ENCODE peak calls at places on chromosomes 16 and 17, in nine cellular contexts. One of them, this sample, is unnamed. For H3K27me3 and H3K36me3, the result is how much of the 10 kb centered on the place peaks cover.

GRCh38 chr17:27457405-27457730 is 1.1 kb downstream of the KSR1 start:
- DNase-seq in IMR-90: no peak
- DNase-seq in body of pancreas: no peak
- DNase-seq in small intestine: no peak
- DNase-seq in ascending aorta: no peak
- DNase-seq in bronchial epithelial cell: no peak
- DNase-seq in esophagus muscularis mucosa: no peak
- DNase-seq in HAP-1: no peak
- DNase-seq in keratinocyte: no peak
- DNase-seq in this sample: no peak

GRCh38 chr17:45051060-45051719 is at the start of gene DCAKD:
- DNase-seq in small intestine: peak
- DNase-seq in bronchial epithelial cell: peak
- DNase-seq in IMR-90: peak
- DNase-seq in HAP-1: peak
- DNase-seq in esophagus muscularis mucosa: peak
- DNase-seq in ascending aorta: peak
- DNase-seq in body of pancreas: peak
- DNase-seq in keratinocyte: peak
- DNase-seq in this sample: peak

GRCh38 chr17:60971515-60972369 is 294.1 kb downstream of the BCAS3 start:
- DNase-seq in small intestine: peak
- DNase-seq in esophagus muscularis mucosa: no peak
- DNase-seq in body of pancreas: peak
- DNase-seq in IMR-90: peak
- DNase-seq in bronchial epithelial cell: peak
- DNase-seq in keratinocyte: no peak
- DNase-seq in ascending aorta: no peak
- DNase-seq in HAP-1: peak
- DNase-seq in this sample: peak

GRCh38 chr16:70576431-70577255 is 53.0 kb downstream of the SF3B3 start:
- DNase-seq in HAP-1: no peak
- DNase-seq in keratinocyte: no peak
- DNase-seq in esophagus muscularis mucosa: no peak
- DNase-seq in body of pancreas: no peak
- DNase-seq in IMR-90: peak
- DNase-seq in small intestine: peak
- DNase-seq in ascending aorta: no peak
- DNase-seq in bronchial epithelial cell: peak
- DNase-seq in this sample: peak

GRCh38 chr17:76492989-76493501 is 8.2 kb downstream of the RHBDF2 start:
- DNase-seq in esophagus muscularis mucosa: no peak
- DNase-seq in HAP-1: no peak
- DNase-seq in bronchial epithelial cell: peak
- DNase-seq in small intestine: peak
- DNase-seq in ascending aorta: peak
- DNase-seq in IMR-90: peak
- DNase-seq in body of pancreas: no peak
- DNase-seq in keratinocyte: no peak
- DNase-seq in this sample: peak

GRCh38 chr16:23670137-23670776 is 8.4 kb upstream of the PLK1 start:
- DNase-seq in esophagus muscularis mucosa: no peak
- DNase-seq in keratinocyte: peak
- DNase-seq in HAP-1: no peak
- DNase-seq in small intestine: no peak
- DNase-seq in ascending aorta: no peak
- DNase-seq in bronchial epithelial cell: peak
- DNase-seq in IMR-90: peak
- DNase-seq in body of pancreas: no peak
- DNase-seq in this sample: peak

GRCh38 chr17:40791808-40792436 is 7.8 kb downstream of the KRT28 start:
- DNase-seq in HAP-1: peak
- DNase-seq in IMR-90: peak
- DNase-seq in body of pancreas: no peak
- DNase-seq in ascending aorta: no peak
- DNase-seq in small intestine: peak
- DNase-seq in bronchial epithelial cell: peak
- DNase-seq in keratinocyte: no peak
- DNase-seq in esophagus muscularis mucosa: no peak
- DNase-seq in this sample: no peak

GRCh38 chr16:29806096-29806579 is at the start of gene MAZ:
- DNase-seq in esophagus muscularis mucosa: peak
- DNase-seq in small intestine: no peak
- DNase-seq in keratinocyte: no peak
- DNase-seq in IMR-90: peak
- DNase-seq in ascending aorta: no peak
- DNase-seq in body of pancreas: peak
- DNase-seq in bronchial epithelial cell: peak
- DNase-seq in HAP-1: no peak
- DNase-seq in this sample: peak

GRCh38 chr16:65414284-65414984 is 292.6 kb upstream of the CDH11 start:
- DNase-seq in esophagus muscularis mucosa: no peak
- DNase-seq in HAP-1: no peak
- DNase-seq in bronchial epithelial cell: peak
- DNase-seq in IMR-90: peak
- DNase-seq in ascending aorta: no peak
- DNase-seq in small intestine: no peak
- DNase-seq in body of pancreas: no peak
- DNase-seq in keratinocyte: peak
- DNase-seq in this sample: no peak

GRCh38 chr17:40932608-40933007 is 4.8 kb downstream of the KRT23 start:
- DNase-seq in small intestine: no peak
- DNase-seq in ascending aorta: no peak
- DNase-seq in esophagus muscularis mucosa: no peak
- DNase-seq in keratinocyte: no peak
- DNase-seq in body of pancreas: no peak
- DNase-seq in bronchial epithelial cell: no peak
- DNase-seq in IMR-90: no peak
- DNase-seq in HAP-1: peak
- DNase-seq in this sample: no peak

GRCh38 chr17:19763416-19763815 is 15.3 kb upstream of the ALDH3A1 start:
- DNase-seq in bronchial epithelial cell: no peak
- DNase-seq in esophagus muscularis mucosa: no peak
- DNase-seq in IMR-90: no peak
- DNase-seq in keratinocyte: no peak
- DNase-seq in body of pancreas: no peak
- DNase-seq in HAP-1: no peak
- DNase-seq in small intestine: no peak
- DNase-seq in ascending aorta: no peak
- DNase-seq in this sample: no peak

GRCh38 chr17:67520916-67521772 is 144.1 kb downstream of the PITPNC1 start:
- DNase-seq in ascending aorta: no peak
- DNase-seq in esophagus muscularis mucosa: no peak
- DNase-seq in body of pancreas: no peak
- DNase-seq in bronchial epithelial cell: no peak
- DNase-seq in keratinocyte: no peak
- DNase-seq in HAP-1: no peak
- DNase-seq in IMR-90: peak
- DNase-seq in small intestine: no peak
- DNase-seq in this sample: no peak

GRCh38 chr16:1006781-1007180 is 25.2 kb downstream of the SOX8 start:
- DNase-seq in HAP-1: no peak
- DNase-seq in esophagus muscularis mucosa: no peak
- DNase-seq in keratinocyte: no peak
- DNase-seq in ascending aorta: no peak
- DNase-seq in IMR-90: no peak
- DNase-seq in body of pancreas: no peak
- DNase-seq in bronchial epithelial cell: no peak
- DNase-seq in small intestine: no peak
- DNase-seq in this sample: no peak
- H3K27me3 ChIP-seq in HAP-1: under half
- H3K27me3 ChIP-seq in esophagus muscularis mucosa: under half
- H3K27me3 ChIP-seq in keratinocyte: under half
- H3K27me3 ChIP-seq in ascending aorta: under half
- H3K27me3 ChIP-seq in IMR-90: half or more
- H3K27me3 ChIP-seq in body of pancreas: under half
- H3K27me3 ChIP-seq in bronchial epithelial cell: under half
- H3K27me3 ChIP-seq in small intestine: under half
- H3K27me3 ChIP-seq in this sample: under half

DNA sequence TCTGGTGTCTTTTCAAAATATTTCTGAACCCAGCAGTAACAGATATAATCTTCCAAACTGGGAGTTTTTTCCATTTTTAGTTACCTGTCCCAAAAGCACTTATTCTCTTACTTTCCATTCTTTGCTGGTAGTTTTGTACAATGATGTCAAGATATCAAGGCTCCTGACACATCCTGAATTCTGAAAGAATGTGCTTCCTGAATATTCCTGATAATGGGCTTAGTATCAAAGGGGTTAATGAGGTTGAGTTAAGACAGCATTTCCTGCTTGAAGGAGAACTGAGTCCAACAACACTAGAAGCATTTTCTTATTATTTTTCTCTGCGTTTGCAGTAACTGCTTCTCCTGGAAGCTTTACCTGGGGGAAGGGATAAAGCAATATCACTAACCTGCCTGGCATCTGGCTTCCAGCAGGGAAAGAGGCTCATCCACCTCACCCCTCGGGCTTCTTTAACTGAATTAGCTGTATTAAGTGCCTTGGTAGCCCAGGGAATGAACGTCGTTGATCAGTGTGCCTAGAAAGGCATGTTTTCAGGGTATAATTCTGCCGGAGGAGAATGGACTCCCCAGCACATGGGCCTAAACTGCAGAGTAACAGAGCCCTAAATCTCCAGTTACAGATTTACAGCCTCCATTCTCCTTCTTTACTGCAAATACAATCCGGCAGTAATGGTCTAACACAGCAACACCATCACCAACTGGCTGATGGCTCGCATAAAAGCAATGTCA is 134.4 kb downstream of the SNX11 start:
- DNase-seq in bronchial epithelial cell: no peak
- DNase-seq in small intestine: no peak
- DNase-seq in keratinocyte: no peak
- DNase-seq in IMR-90: no peak
- DNase-seq in body of pancreas: no peak
- DNase-seq in esophagus muscularis mucosa: no peak
- DNase-seq in ascending aorta: no peak
- DNase-seq in HAP-1: no peak
- DNase-seq in this sample: no peak
- H3K36me3 ChIP-seq in bronchial epithelial cell: under half
- H3K36me3 ChIP-seq in small intestine: under half
- H3K36me3 ChIP-seq in keratinocyte: under half
- H3K36me3 ChIP-seq in IMR-90: under half
- H3K36me3 ChIP-seq in body of pancreas: under half
- H3K36me3 ChIP-seq in esophagus muscularis mucosa: under half
- H3K36me3 ChIP-seq in ascending aorta: under half
- H3K36me3 ChIP-seq in HAP-1: under half
- H3K36me3 ChIP-seq in this sample: under half

GRCh38 chr17:82331345-82331939 is 2.1 kb downstream of the SECTM1 start:
- DNase-seq in HAP-1: no peak
- DNase-seq in IMR-90: no peak
- DNase-seq in ascending aorta: no peak
- DNase-seq in bronchial epithelial cell: no peak
- DNase-seq in small intestine: peak
- DNase-seq in keratinocyte: no peak
- DNase-seq in body of pancreas: no peak
- DNase-seq in esophagus muscularis mucosa: no peak
- DNase-seq in this sample: no peak

GRCh38 chr17:82334204-82334621 is 647 bp upstream of the SECTM1 start:
- DNase-seq in body of pancreas: no peak
- DNase-seq in esophagus muscularis mucosa: no peak
- DNase-seq in bronchial epithelial cell: no peak
- DNase-seq in keratinocyte: no peak
- DNase-seq in ascending aorta: no peak
- DNase-seq in small intestine: no peak
- DNase-seq in HAP-1: no peak
- DNase-seq in IMR-90: no peak
- DNase-seq in this sample: no peak

GRCh38 chr17:82334622-82335394 is 1.2 kb upstream of the SECTM1 start:
- DNase-seq in HAP-1: no peak
- DNase-seq in bronchial epithelial cell: peak
- DNase-seq in IMR-90: peak
- DNase-seq in ascending aorta: no peak
- DNase-seq in esophagus muscularis mucosa: no peak
- DNase-seq in small intestine: peak
- DNase-seq in keratinocyte: no peak
- DNase-seq in body of pancreas: no peak
- DNase-seq in this sample: no peak

GRCh38 chr17:82333279-82334171 is at the start of gene SECTM1:
- DNase-seq in IMR-90: peak
- DNase-seq in keratinocyte: no peak
- DNase-seq in esophagus muscularis mucosa: no peak
- DNase-seq in bronchial epithelial cell: no peak
- DNase-seq in small intestine: peak
- DNase-seq in body of pancreas: peak
- DNase-seq in ascending aorta: no peak
- DNase-seq in HAP-1: no peak
- DNase-seq in this sample: no peak

GRCh38 chr17:82332669-82333278 is 792 bp downstream of the SECTM1 start:
- DNase-seq in bronchial epithelial cell: peak
- DNase-seq in small intestine: peak
- DNase-seq in esophagus muscularis mucosa: no peak
- DNase-seq in IMR-90: peak
- DNase-seq in ascending aorta: peak
- DNase-seq in keratinocyte: peak
- DNase-seq in HAP-1: no peak
- DNase-seq in body of pancreas: peak
- DNase-seq in this sample: no peak
- H3K27me3 ChIP-seq in bronchial epithelial cell: under half
- H3K27me3 ChIP-seq in small intestine: under half
- H3K27me3 ChIP-seq in esophagus muscularis mucosa: under half
- H3K27me3 ChIP-seq in IMR-90: under half
- H3K27me3 ChIP-seq in ascending aorta: under half
- H3K27me3 ChIP-seq in keratinocyte: under half
- H3K27me3 ChIP-seq in HAP-1: under half
- H3K27me3 ChIP-seq in body of pancreas: under half
- H3K27me3 ChIP-seq in this sample: under half

GRCh38 chr16:9824191-9824590 is 358.0 kb downstream of the GRIN2A start:
- DNase-seq in ascending aorta: no peak
- DNase-seq in body of pancreas: no peak
- DNase-seq in small intestine: no peak
- DNase-seq in keratinocyte: no peak
- DNase-seq in esophagus muscularis mucosa: peak
- DNase-seq in bronchial epithelial cell: no peak
- DNase-seq in IMR-90: no peak
- DNase-seq in HAP-1: no peak
- DNase-seq in this sample: no peak

GRCh38 chr16:9823510-9823909 is 358.7 kb downstream of the GRIN2A start:
- DNase-seq in small intestine: no peak
- DNase-seq in IMR-90: no peak
- DNase-seq in body of pancreas: no peak
- DNase-seq in HAP-1: no peak
- DNase-seq in keratinocyte: no peak
- DNase-seq in bronchial epithelial cell: no peak
- DNase-seq in ascending aorta: no peak
- DNase-seq in esophagus muscularis mucosa: peak
- DNase-seq in this sample: no peak

GRCh38 chr16:9821331-9821730 is 360.9 kb downstream of the GRIN2A start:
- DNase-seq in bronchial epithelial cell: no peak
- DNase-seq in small intestine: no peak
- DNase-seq in HAP-1: no peak
- DNase-seq in esophagus muscularis mucosa: no peak
- DNase-seq in keratinocyte: no peak
- DNase-seq in ascending aorta: no peak
- DNase-seq in IMR-90: no peak
- DNase-seq in body of pancreas: no peak
- DNase-seq in this sample: no peak

GRCh38 chr16:9820481-9821246 is 361.6 kb downstream of the GRIN2A start:
- DNase-seq in HAP-1: no peak
- DNase-seq in bronchial epithelial cell: no peak
- DNase-seq in esophagus muscularis mucosa: peak
- DNase-seq in body of pancreas: no peak
- DNase-seq in ascending aorta: no peak
- DNase-seq in IMR-90: no peak
- DNase-seq in keratinocyte: no peak
- DNase-seq in small intestine: no peak
- DNase-seq in this sample: no peak

GRCh38 chr16:9821970-9822369 is 360.3 kb downstream of the GRIN2A start:
- DNase-seq in HAP-1: no peak
- DNase-seq in keratinocyte: no peak
- DNase-seq in esophagus muscularis mucosa: peak
- DNase-seq in IMR-90: no peak
- DNase-seq in ascending aorta: no peak
- DNase-seq in body of pancreas: no peak
- DNase-seq in small intestine: no peak
- DNase-seq in bronchial epithelial cell: no peak
- DNase-seq in this sample: no peak
- H3K36me3 ChIP-seq in HAP-1: under half
- H3K36me3 ChIP-seq in keratinocyte: under half
- H3K36me3 ChIP-seq in esophagus muscularis mucosa: under half
- H3K36me3 ChIP-seq in IMR-90: under half
- H3K36me3 ChIP-seq in ascending aorta: under half
- H3K36me3 ChIP-seq in body of pancreas: under half
- H3K36me3 ChIP-seq in small intestine: under half
- H3K36me3 ChIP-seq in bronchial epithelial cell: under half
- H3K36me3 ChIP-seq in this sample: under half

This sample was measured in GM06990.